ENCODE peak calls at places on chromosome 12, in four cellular contexts. H, M, B and Y are unnamed samples.
A peak's percentile ranks its signal among the peaks of the same experiment; 100 is the strongest.

GRCh38 chr12:45575823-45576448 is 153.6 kb upstream of the ARID2 start:
- DNase-seq in B (no peak), H (peak; percentile 68), M (peak; percentile 66), Y (no peak)

GRCh38 chr12:124457287-124458219 is 109.9 kb downstream of the NCOR2 start:
- DNase-seq in M (peak; percentile 56), H (peak; percentile 92), B (no peak), Y (peak; percentile 74)

GRCh38 chr12:87931764-87932163 is 97.4 kb downstream of the C12orf50 start:
- DNase-seq in B (no peak), H (no peak), M (no peak), Y (no peak)

GRCh38 chr12:122785503-122785902 is 11.1 kb downstream of the CCDC62 start:
- DNase-seq in B (no peak), H (no peak), M (no peak), Y (no peak)

GRCh38 chr12:109656681-109657262 is 56.9 kb upstream of the FAM222A start:
- DNase-seq in H (no peak), B (peak; percentile 70), M (no peak), Y (no peak)

GRCh38 chr12:21483531-21483930 is 17.9 kb downstream of the RECQL start:
- DNase-seq in H (no peak), M (no peak), B (no peak), Y (no peak)

GRCh38 chr12:57238854-57239554 is 9.5 kb downstream of the SHMT2 start:
- DNase-seq in H (peak; percentile 80), M (peak; percentile 85), B (peak; percentile 93), Y (peak; percentile 87)

GRCh38 chr12:104279164-104279563 is 24.4 kb upstream of the EID3 start:
- DNase-seq in H (no peak), B (no peak), M (no peak), Y (no peak)

GRCh38 chr12:107320031-107320928 is 226.9 kb upstream of the CRY1 start:
- DNase-seq in M (no peak), H (peak; percentile 70), B (no peak), Y (peak; percentile 24)

GRCh38 chr12:1126089-1126488 is 135.1 kb downstream of the ERC1 start:
- DNase-seq in B (no peak), H (no peak), M (no peak), Y (no peak)

GRCh38 chr12:128551266-128552025 is 272.3 kb downstream of the SLC15A4 start:
- DNase-seq in H (no peak), B (peak; percentile 89), M (no peak), Y (no peak)

GRCh38 chr12:4278582-4278939 is 5.0 kb downstream of the CCND2 start:
- DNase-seq in M (no peak), H (peak; percentile 83), B (no peak), Y (peak; percentile 68)

GRCh38 chr12:120012067-120012621 is 23.1 kb downstream of the BICDL1 start:
- DNase-seq in B (peak; percentile 70), H (no peak), M (peak; percentile 4), Y (no peak)

GRCh38 chr12:10393291-10393690 is 3.5 kb upstream of the KLRK1 start:
- DNase-seq in M (no peak), H (no peak), B (no peak), Y (no peak)

GRCh38 chr12:108635201-108635996 is 1.7 kb upstream of the SELPLG start:
- DNase-seq in H (peak; percentile 96), B (no peak), M (peak; percentile 87), Y (no peak)

GRCh38 chr12:79455314-79455713 is 235.4 kb downstream of the PAWR start:
- DNase-seq in M (no peak), B (no peak), H (no peak), Y (no peak)

GRCh38 chr12:12365442-12365802 is 8.5 kb downstream of the BORCS5 start:
- DNase-seq in B (no peak), H (no peak), M (no peak), Y (no peak)